ENCODE peak calls at places on chromosomes 16 and 17, in six cellular contexts. One of them, this sample, is unnamed.
A peak's percentile ranks its signal among the peaks of the same experiment; 100 is the strongest.

GRCh38 chr17:81039854-81040758 is 5.2 kb downstream of the BAIAP2 start:
- DNase-seq in HS-5: no peak
- DNase-seq in tibial nerve: no peak
- DNase-seq in activated CD4-positive, CD25-positive, alpha-beta regulatory T cell: no peak
- DNase-seq in cardiac septum: no peak
- DNase-seq in activated effector memory CD4-positive, alpha-beta T cell treated with Interleukin-2 at 50 U/mL for 16 hours: no peak
- DNase-seq in this sample: no peak

GRCh38 chr16:67653131-67654068 is 6.7 kb downstream of the ACD start:
- DNase-seq in tibial nerve: no peak
- DNase-seq in activated effector memory CD4-positive, alpha-beta T cell treated with Interleukin-2 at 50 U/mL for 16 hours: no peak
- DNase-seq in cardiac septum: no peak
- DNase-seq in activated CD4-positive, CD25-positive, alpha-beta regulatory T cell: no peak
- DNase-seq in HS-5: no peak
- DNase-seq in this sample: no peak

GRCh38 chr17:74126959-74127358 is 76.5 kb upstream of the RPL38 start:
- DNase-seq in cardiac septum: no peak
- DNase-seq in tibial nerve: no peak
- DNase-seq in activated CD4-positive, CD25-positive, alpha-beta regulatory T cell: no peak
- DNase-seq in HS-5: no peak
- DNase-seq in activated effector memory CD4-positive, alpha-beta T cell treated with Interleukin-2 at 50 U/mL for 16 hours: no peak
- DNase-seq in this sample: peak; percentile 24

GRCh38 chr16:57266531-57267268 is 17.8 kb downstream of the PLLP start:
- DNase-seq in activated effector memory CD4-positive, alpha-beta T cell treated with Interleukin-2 at 50 U/mL for 16 hours: peak; percentile 26
- DNase-seq in cardiac septum: no peak
- DNase-seq in HS-5: no peak
- DNase-seq in activated CD4-positive, CD25-positive, alpha-beta regulatory T cell: no peak
- DNase-seq in tibial nerve: no peak
- DNase-seq in this sample: no peak

GRCh38 chr16:48378836-48379235 is 6.4 kb downstream of the SIAH1 start:
- DNase-seq in HS-5: no peak
- DNase-seq in tibial nerve: no peak
- DNase-seq in cardiac septum: no peak
- DNase-seq in activated effector memory CD4-positive, alpha-beta T cell treated with Interleukin-2 at 50 U/mL for 16 hours: no peak
- DNase-seq in activated CD4-positive, CD25-positive, alpha-beta regulatory T cell: no peak
- DNase-seq in this sample: no peak

GRCh38 chr16:87653234-87653633 is 50.9 kb downstream of the JPH3 start:
- DNase-seq in activated effector memory CD4-positive, alpha-beta T cell treated with Interleukin-2 at 50 U/mL for 16 hours: no peak
- DNase-seq in tibial nerve: no peak
- DNase-seq in cardiac septum: no peak
- DNase-seq in HS-5: no peak
- DNase-seq in activated CD4-positive, CD25-positive, alpha-beta regulatory T cell: no peak
- DNase-seq in this sample: no peak

GRCh38 chr16:12904041-12904671 is 2.8 kb downstream of the SHISA9 start:
- DNase-seq in activated CD4-positive, CD25-positive, alpha-beta regulatory T cell: no peak
- DNase-seq in HS-5: no peak
- DNase-seq in tibial nerve: no peak
- DNase-seq in cardiac septum: no peak
- DNase-seq in activated effector memory CD4-positive, alpha-beta T cell treated with Interleukin-2 at 50 U/mL for 16 hours: no peak
- DNase-seq in this sample: no peak

GRCh38 chr17:49252148-49252682 is 21.6 kb upstream of the PHOSPHO1 start:
- DNase-seq in activated CD4-positive, CD25-positive, alpha-beta regulatory T cell: no peak
- DNase-seq in activated effector memory CD4-positive, alpha-beta T cell treated with Interleukin-2 at 50 U/mL for 16 hours: no peak
- DNase-seq in HS-5: no peak
- DNase-seq in cardiac septum: peak; percentile 85
- DNase-seq in tibial nerve: no peak
- DNase-seq in this sample: no peak

GRCh38 chr17:44875761-44876160 is 23.5 kb downstream of the EFTUD2 start:
- DNase-seq in cardiac septum: no peak
- DNase-seq in tibial nerve: no peak
- DNase-seq in HS-5: no peak
- DNase-seq in activated effector memory CD4-positive, alpha-beta T cell treated with Interleukin-2 at 50 U/mL for 16 hours: no peak
- DNase-seq in activated CD4-positive, CD25-positive, alpha-beta regulatory T cell: no peak
- DNase-seq in this sample: no peak

GRCh38 chr17:46011711-46012505 is 12.9 kb downstream of the STH start:
- DNase-seq in HS-5: no peak
- DNase-seq in cardiac septum: no peak
- DNase-seq in activated effector memory CD4-positive, alpha-beta T cell treated with Interleukin-2 at 50 U/mL for 16 hours: no peak
- DNase-seq in activated CD4-positive, CD25-positive, alpha-beta regulatory T cell: no peak
- DNase-seq in tibial nerve: no peak
- DNase-seq in this sample: no peak

GRCh38 chr16:57736419-57737281 is 1.1 kb downstream of the KATNB1 start:
- DNase-seq in activated effector memory CD4-positive, alpha-beta T cell treated with Interleukin-2 at 50 U/mL for 16 hours: peak; percentile 27
- DNase-seq in cardiac septum: no peak
- DNase-seq in tibial nerve: peak; percentile 25
- DNase-seq in activated CD4-positive, CD25-positive, alpha-beta regulatory T cell: no peak
- DNase-seq in HS-5: peak; percentile 80
- DNase-seq in this sample: no peak

GRCh38 chr17:62724398-62725146 is 83.5 kb downstream of the MARCHF10 start:
- DNase-seq in cardiac septum: peak; percentile 73
- DNase-seq in activated effector memory CD4-positive, alpha-beta T cell treated with Interleukin-2 at 50 U/mL for 16 hours: peak; percentile 61
- DNase-seq in tibial nerve: no peak
- DNase-seq in activated CD4-positive, CD25-positive, alpha-beta regulatory T cell: peak; percentile 43
- DNase-seq in HS-5: no peak
- DNase-seq in this sample: no peak

GRCh38 chr17:74759243-74759801 is 10.9 kb downstream of the NHERF1 start:
- DNase-seq in tibial nerve: no peak
- DNase-seq in HS-5: no peak
- DNase-seq in activated effector memory CD4-positive, alpha-beta T cell treated with Interleukin-2 at 50 U/mL for 16 hours: peak; percentile 54
- DNase-seq in cardiac septum: no peak
- DNase-seq in activated CD4-positive, CD25-positive, alpha-beta regulatory T cell: no peak
- DNase-seq in this sample: no peak

GRCh38 chr16:11130978-11131665 is 124.9 kb downstream of the SOCS1 start:
- DNase-seq in cardiac septum: no peak
- DNase-seq in activated effector memory CD4-positive, alpha-beta T cell treated with Interleukin-2 at 50 U/mL for 16 hours: no peak
- DNase-seq in tibial nerve: no peak
- DNase-seq in activated CD4-positive, CD25-positive, alpha-beta regulatory T cell: no peak
- DNase-seq in HS-5: no peak
- DNase-seq in this sample: peak; percentile 77

GRCh38 chr17:73189417-73190099 is 3.3 kb upstream of the COG1 start:
- DNase-seq in activated effector memory CD4-positive, alpha-beta T cell treated with Interleukin-2 at 50 U/mL for 16 hours: no peak
- DNase-seq in activated CD4-positive, CD25-positive, alpha-beta regulatory T cell: no peak
- DNase-seq in cardiac septum: no peak
- DNase-seq in tibial nerve: no peak
- DNase-seq in HS-5: no peak
- DNase-seq in this sample: no peak

GRCh38 chr17:75720656-75721462 is at the start of gene ITGB4:
- DNase-seq in tibial nerve: no peak
- DNase-seq in cardiac septum: no peak
- DNase-seq in HS-5: no peak
- DNase-seq in activated CD4-positive, CD25-positive, alpha-beta regulatory T cell: peak; percentile 11
- DNase-seq in activated effector memory CD4-positive, alpha-beta T cell treated with Interleukin-2 at 50 U/mL for 16 hours: peak; percentile 59
- DNase-seq in this sample: no peak

GRCh38 chr16:726438-727290 is at the start of the genes CCDC78 and HAGHL:
- DNase-seq in cardiac septum: no peak
- DNase-seq in HS-5: no peak
- DNase-seq in tibial nerve: no peak
- DNase-seq in activated CD4-positive, CD25-positive, alpha-beta regulatory T cell: peak; percentile 42
- DNase-seq in activated effector memory CD4-positive, alpha-beta T cell treated with Interleukin-2 at 50 U/mL for 16 hours: peak; percentile 55
- DNase-seq in this sample: no peak

GRCh38 chr16:55118701-55119260 is 188.1 kb downstream of the IRX5 start:
- DNase-seq in activated effector memory CD4-positive, alpha-beta T cell treated with Interleukin-2 at 50 U/mL for 16 hours: no peak
- DNase-seq in activated CD4-positive, CD25-positive, alpha-beta regulatory T cell: no peak
- DNase-seq in HS-5: no peak
- DNase-seq in tibial nerve: no peak
- DNase-seq in cardiac septum: no peak
- DNase-seq in this sample: no peak

GRCh38 chr17:66941249-66941648 is 23.3 kb upstream of the CACNG4 start:
- DNase-seq in activated effector memory CD4-positive, alpha-beta T cell treated with Interleukin-2 at 50 U/mL for 16 hours: no peak
- DNase-seq in tibial nerve: no peak
- DNase-seq in cardiac septum: peak; percentile 29
- DNase-seq in HS-5: no peak
- DNase-seq in activated CD4-positive, CD25-positive, alpha-beta regulatory T cell: no peak
- DNase-seq in this sample: no peak

GRCh38 chr17:1386265-1386664 is 13.8 kb downstream of the YWHAE start:
- DNase-seq in HS-5: no peak
- DNase-seq in activated effector memory CD4-positive, alpha-beta T cell treated with Interleukin-2 at 50 U/mL for 16 hours: no peak
- DNase-seq in cardiac septum: no peak
- DNase-seq in activated CD4-positive, CD25-positive, alpha-beta regulatory T cell: no peak
- DNase-seq in tibial nerve: no peak
- DNase-seq in this sample: no peak

GRCh38 chr17:4858880-4859260 is 25.7 kb downstream of the MINK1 start:
- DNase-seq in cardiac septum: peak; percentile 82
- DNase-seq in activated CD4-positive, CD25-positive, alpha-beta regulatory T cell: no peak
- DNase-seq in activated effector memory CD4-positive, alpha-beta T cell treated with Interleukin-2 at 50 U/mL for 16 hours: no peak
- DNase-seq in tibial nerve: no peak
- DNase-seq in HS-5: no peak
- DNase-seq in this sample: no peak

GRCh38 chr17:44987194-44987882 is 19.2 kb upstream of the C1QL1 start:
- DNase-seq in cardiac septum: no peak
- DNase-seq in activated CD4-positive, CD25-positive, alpha-beta regulatory T cell: no peak
- DNase-seq in activated effector memory CD4-positive, alpha-beta T cell treated with Interleukin-2 at 50 U/mL for 16 hours: no peak
- DNase-seq in HS-5: no peak
- DNase-seq in tibial nerve: no peak
- DNase-seq in this sample: no peak

GRCh38 chr16:85569615-85570212 is 43.4 kb upstream of the GSE1 start:
- DNase-seq in activated effector memory CD4-positive, alpha-beta T cell treated with Interleukin-2 at 50 U/mL for 16 hours: peak; percentile 22
- DNase-seq in HS-5: no peak
- DNase-seq in cardiac septum: no peak
- DNase-seq in tibial nerve: no peak
- DNase-seq in activated CD4-positive, CD25-positive, alpha-beta regulatory T cell: no peak
- DNase-seq in this sample: no peak

This sample was measured in mesenteric fat pad.